ENCODE peak calls at places on chromosome 1, in four cellular contexts. Y is ovary, S is cardiac fibroblast, P is T1000. N is an unnamed sample.

GRCh38 chr1:209655412-209655811 is 3.2 kb upstream of the LAMB3 start:
- DNase-seq in S (no peak), Y (no peak), P (no peak), N (no peak)

GRCh38 chr1:7284839-7285435 is 486.2 kb upstream of the VAMP3 start:
- DNase-seq in Y (no peak), S (peak), P (no peak), N (peak)

GRCh38 chr1:222046684-222047083 is 304.8 kb upstream of the DUSP10 start:
- DNase-seq in S (no peak), Y (no peak), P (no peak), N (no peak)

GRCh38 chr1:234683856-234684632 is 74.1 kb upstream of the IRF2BP2 start:
- DNase-seq in P (peak), Y (peak), S (peak), N (peak)

GRCh38 chr1:234584926-234585325 is 25.1 kb downstream of the IRF2BP2 start:
- DNase-seq in Y (peak), P (no peak), S (peak), N (no peak)

GRCh38 chr1:235867903-235868469 is 1.3 kb upstream of the LYST start:
- DNase-seq in S (no peak), P (no peak), Y (no peak), N (no peak)

GRCh38 chr1:25647106-25647505 is 30.5 kb downstream of the MAN1C1 start:
- DNase-seq in P (no peak), S (no peak), Y (no peak), N (no peak)

GRCh38 chr1:178230881-178231409 is 137.0 kb downstream of the RASAL2 start:
- DNase-seq in Y (no peak), S (no peak), P (no peak), N (no peak)

GRCh38 chr1:225508538-225509375 is 80.9 kb upstream of the LBR start:
- DNase-seq in P (peak), S (peak), Y (peak), N (peak)

GRCh38 chr1:33292726-33293340 is 28.1 kb downstream of the A3GALT2 start:
- DNase-seq in S (no peak), P (no peak), Y (no peak), N (no peak)

GRCh38 chr1:45443580-45444446 is 47.1 kb downstream of the TESK2 start:
- DNase-seq in P (no peak), Y (no peak), S (no peak), N (no peak)

GRCh38 chr1:197798492-197798891 is 23.2 kb upstream of the DENND1B start:
- DNase-seq in P (no peak), S (no peak), Y (no peak), N (no peak)

GRCh38 chr1:180133193-180133592 is 21.5 kb upstream of the QSOX1 start:
- DNase-seq in P (no peak), S (no peak), Y (no peak), N (no peak)

GRCh38 chr1:108200627-108201106 is 524 bp upstream of the SLC25A24 start:
- DNase-seq in Y (peak), P (peak), S (peak), N (peak)

GRCh38 chr1:1947493-1947892 is 28.4 kb upstream of the TMEM52 start:
- DNase-seq in P (no peak), S (no peak), Y (no peak), N (no peak)

GRCh38 chr1:155186266-155186954 is 12.8 kb downstream of the TRIM46 start:
- DNase-seq in P (no peak), S (no peak), Y (peak), N (no peak)

GRCh38 chr1:239784896-239785295 is 306.8 kb upstream of the FMN2 start:
- DNase-seq in Y (no peak), P (no peak), S (no peak), N (no peak)

GRCh38 chr1:194252189-194252588 is 1065.8 kb upstream of the B3GALT2 start:
- DNase-seq in S (no peak), Y (no peak), P (no peak), N (no peak)

GRCh38 chr1:80534606-80535360 is 1266.0 kb upstream of the ADGRL2 start:
- DNase-seq in S (peak), Y (no peak), P (no peak), N (peak)

GRCh38 chr1:6495041-6495441 is 3.6 kb upstream of the PLEKHG5 start:
- DNase-seq in S (no peak), Y (no peak), P (no peak), N (no peak)

GRCh38 chr1:99652881-99653281 is 7.0 kb downstream of the PALMD start:
- DNase-seq in Y (no peak), P (no peak), S (peak), N (no peak)